ENCODE peak calls at places on chromosomes 2 and 18, in ten cellular contexts. E is A549, J is WTC11, U is fibroblast of lung, K is NAMALWA, X is EL, D is cardiac septum, Y is AG20443, M is fibroblast of the aortic adventitia, Z is T-helper 2 cell. P is an unnamed sample.

GRCh38 chr2:144479138-144479537 is 40.8 kb downstream of the ZEB2 start:
- DNase-seq in U (peak; percentile 92), Z (no peak), D (no peak), K (no peak), J (peak; percentile 53), M (peak; percentile 86), E (no peak), X (peak; percentile 52), Y (peak; percentile 52), P (no peak)

GRCh38 chr18:25727281-25727680 is 363.1 kb downstream of the SS18 start:
- DNase-seq in M (no peak), Y (no peak), J (no peak), D (no peak), U (peak; percentile 26), Z (no peak), E (no peak), K (no peak), X (no peak), P (no peak)

GRCh38 chr2:98693477-98693876 is 37.5 kb downstream of the MGAT4A start:
- DNase-seq in K (no peak), J (no peak), E (no peak), M (no peak), Z (no peak), U (no peak), D (no peak), Y (no peak), X (no peak), P (no peak)

GRCh38 chr2:30612371-30612770 is 165.3 kb downstream of the LCLAT1 start:
- DNase-seq in J (no peak), Y (no peak), X (no peak), E (no peak), M (no peak), K (no peak), Z (no peak), U (peak; percentile 29), D (no peak), P (no peak)

GRCh38 chr2:193463016-193463415 is 1268.3 kb upstream of the TMEFF2 start:
- DNase-seq in U (no peak), E (no peak), M (no peak), Z (no peak), D (no peak), K (no peak), Y (no peak), J (no peak), X (peak; percentile 0), P (no peak)

GRCh38 chr18:23357992-23358594 is 95.0 kb upstream of the RIOK3 start:
- DNase-seq in J (no peak), Y (no peak), Z (no peak), K (no peak), M (peak; percentile 33), U (peak; percentile 40), X (no peak), E (no peak), D (peak; percentile 79), P (no peak)

GRCh38 chr2:103445356-103445755 is 683.5 kb downstream of the TMEM182 start:
- DNase-seq in X (no peak), D (no peak), Y (no peak), U (no peak), J (no peak), E (no peak), M (no peak), Z (no peak), K (peak; percentile 9), P (no peak)

GRCh38 chr2:113974727-113975126 is 84.8 kb downstream of the ACTR3 start:
- DNase-seq in E (no peak), X (no peak), D (no peak), J (no peak), M (no peak), Z (no peak), Y (no peak), K (no peak), U (no peak), P (no peak)

GRCh38 chr18:7855051-7855450 is 287.9 kb downstream of the PTPRM start:
- DNase-seq in J (no peak), Y (no peak), U (no peak), E (no peak), K (no peak), Z (no peak), X (no peak), M (no peak), D (no peak), P (no peak)

GRCh38 chr2:128473175-128474013 is 154.7 kb upstream of the HS6ST1 start:
- DNase-seq in E (no peak), M (peak; percentile 38), J (no peak), K (no peak), D (peak; percentile 74), Z (no peak), X (peak; percentile 36), Y (peak; percentile 93), U (peak; percentile 77), P (peak; percentile 98)

P was measured in CMK.